ENCODE peak calls at places on chromosomes 2 and 18, in seven cellular contexts. One of them, this sample, is unnamed.

GRCh38 chr2:134668821-134669220 is 50.0 kb downstream of the TMEM163 start:
- DNase-seq in breast epithelium: no peak
- DNase-seq in endothelial cell: no peak
- DNase-seq in lung: peak
- DNase-seq in kidney: no peak
- DNase-seq in MCF 10A: no peak
- DNase-seq in heart left ventricle: no peak
- DNase-seq in this sample: peak

GRCh38 chr2:170362895-170363582 is 185.1 kb downstream of the MYO3B start:
- DNase-seq in MCF 10A: peak
- DNase-seq in breast epithelium: no peak
- DNase-seq in heart left ventricle: no peak
- DNase-seq in endothelial cell: no peak
- DNase-seq in kidney: no peak
- DNase-seq in lung: no peak
- DNase-seq in this sample: peak

GRCh38 chr2:135913726-135914365 is 37.6 kb upstream of the MCM6 start:
- DNase-seq in MCF 10A: peak
- DNase-seq in kidney: no peak
- DNase-seq in heart left ventricle: no peak
- DNase-seq in breast epithelium: no peak
- DNase-seq in lung: no peak
- DNase-seq in endothelial cell: peak
- DNase-seq in this sample: peak

GRCh38 chr2:196500686-196501431 is 138.7 kb upstream of the CCDC150 start:
- DNase-seq in heart left ventricle: no peak
- DNase-seq in MCF 10A: peak
- DNase-seq in lung: no peak
- DNase-seq in kidney: no peak
- DNase-seq in breast epithelium: no peak
- DNase-seq in endothelial cell: no peak
- DNase-seq in this sample: no peak

GRCh38 chr2:26647981-26648380 is 6.8 kb upstream of the CIB4 start:
- DNase-seq in heart left ventricle: no peak
- DNase-seq in lung: no peak
- DNase-seq in MCF 10A: no peak
- DNase-seq in kidney: no peak
- DNase-seq in endothelial cell: no peak
- DNase-seq in breast epithelium: no peak
- DNase-seq in this sample: no peak

GRCh38 chr2:190809876-190810525 is 70.6 kb upstream of the GLS start:
- DNase-seq in endothelial cell: no peak
- DNase-seq in breast epithelium: no peak
- DNase-seq in lung: no peak
- DNase-seq in kidney: no peak
- DNase-seq in MCF 10A: peak
- DNase-seq in heart left ventricle: no peak
- DNase-seq in this sample: peak

GRCh38 chr18:62118324-62118723 is 68.5 kb downstream of the PIGN start:
- DNase-seq in MCF 10A: peak
- DNase-seq in heart left ventricle: no peak
- DNase-seq in kidney: no peak
- DNase-seq in lung: no peak
- DNase-seq in endothelial cell: no peak
- DNase-seq in breast epithelium: no peak
- DNase-seq in this sample: no peak

GRCh38 chr2:10541081-10541480 is 93.0 kb upstream of the ODC1 start:
- DNase-seq in heart left ventricle: peak
- DNase-seq in kidney: no peak
- DNase-seq in breast epithelium: no peak
- DNase-seq in MCF 10A: no peak
- DNase-seq in endothelial cell: no peak
- DNase-seq in lung: no peak
- DNase-seq in this sample: no peak

GRCh38 chr2:169397697-169398096 is 35.4 kb upstream of the LRP2 start:
- DNase-seq in breast epithelium: no peak
- DNase-seq in heart left ventricle: no peak
- DNase-seq in endothelial cell: no peak
- DNase-seq in kidney: no peak
- DNase-seq in lung: no peak
- DNase-seq in MCF 10A: peak
- DNase-seq in this sample: no peak

GRCh38 chr2:54525321-54525720 is 69.2 kb downstream of the SPTBN1 start:
- DNase-seq in breast epithelium: no peak
- DNase-seq in lung: no peak
- DNase-seq in kidney: no peak
- DNase-seq in endothelial cell: no peak
- DNase-seq in heart left ventricle: no peak
- DNase-seq in MCF 10A: no peak
- DNase-seq in this sample: no peak

GRCh38 chr2:95231723-95232122 is 24.4 kb downstream of the ZNF892 start:
- DNase-seq in breast epithelium: peak
- DNase-seq in MCF 10A: peak
- DNase-seq in kidney: no peak
- DNase-seq in heart left ventricle: peak
- DNase-seq in endothelial cell: peak
- DNase-seq in lung: peak
- DNase-seq in this sample: peak

GRCh38 chr2:176110975-176111663 is 4.0 kb downstream of the HOXD11 start:
- DNase-seq in heart left ventricle: no peak
- DNase-seq in kidney: peak
- DNase-seq in MCF 10A: peak
- DNase-seq in breast epithelium: peak
- DNase-seq in endothelial cell: peak
- DNase-seq in lung: no peak
- DNase-seq in this sample: peak

GRCh38 chr18:78174737-78175136 is 804.9 kb upstream of the SALL3 start:
- DNase-seq in breast epithelium: no peak
- DNase-seq in kidney: no peak
- DNase-seq in lung: no peak
- DNase-seq in endothelial cell: no peak
- DNase-seq in heart left ventricle: no peak
- DNase-seq in MCF 10A: no peak
- DNase-seq in this sample: no peak

GRCh38 chr18:49730951-49731391 is 82.4 kb downstream of the ACAA2 start:
- DNase-seq in heart left ventricle: no peak
- DNase-seq in lung: no peak
- DNase-seq in breast epithelium: no peak
- DNase-seq in kidney: no peak
- DNase-seq in MCF 10A: no peak
- DNase-seq in endothelial cell: no peak
- DNase-seq in this sample: no peak

GRCh38 chr2:158650646-158651357 is 144.3 kb upstream of the DAPL1 start:
- DNase-seq in endothelial cell: no peak
- DNase-seq in breast epithelium: no peak
- DNase-seq in kidney: no peak
- DNase-seq in MCF 10A: no peak
- DNase-seq in lung: no peak
- DNase-seq in heart left ventricle: no peak
- DNase-seq in this sample: no peak

GRCh38 chr2:8681786-8682692 is at the start of gene ID2:
- DNase-seq in endothelial cell: peak
- DNase-seq in MCF 10A: peak
- DNase-seq in breast epithelium: peak
- DNase-seq in heart left ventricle: peak
- DNase-seq in lung: peak
- DNase-seq in kidney: peak
- DNase-seq in this sample: peak
- TF ChIP-seq CTCF in endothelial cell: no peak
- TF ChIP-seq CTCF in MCF 10A: no peak
- TF ChIP-seq CTCF in breast epithelium: no peak
- TF ChIP-seq CTCF in heart left ventricle: no peak
- TF ChIP-seq CTCF in lung: no peak
- TF ChIP-seq CTCF in kidney: no peak
- TF ChIP-seq CTCF in this sample: no peak

GRCh38 chr2:47508641-47509040 is 105.7 kb downstream of the MSH2 start:
- DNase-seq in kidney: no peak
- DNase-seq in MCF 10A: no peak
- DNase-seq in breast epithelium: no peak
- DNase-seq in lung: no peak
- DNase-seq in endothelial cell: no peak
- DNase-seq in heart left ventricle: no peak
- DNase-seq in this sample: no peak

GRCh38 chr2:47512581-47513083 is 109.7 kb downstream of the MSH2 start:
- DNase-seq in breast epithelium: no peak
- DNase-seq in endothelial cell: peak
- DNase-seq in kidney: no peak
- DNase-seq in heart left ventricle: no peak
- DNase-seq in lung: no peak
- DNase-seq in MCF 10A: peak
- DNase-seq in this sample: no peak

GRCh38 chr2:47509250-47509649 is 106.3 kb downstream of the MSH2 start:
- DNase-seq in kidney: no peak
- DNase-seq in lung: no peak
- DNase-seq in endothelial cell: no peak
- DNase-seq in heart left ventricle: no peak
- DNase-seq in MCF 10A: no peak
- DNase-seq in breast epithelium: no peak
- DNase-seq in this sample: no peak

GRCh38 chr2:47509981-47510380 is 107.0 kb downstream of the MSH2 start:
- DNase-seq in MCF 10A: no peak
- DNase-seq in heart left ventricle: no peak
- DNase-seq in kidney: no peak
- DNase-seq in lung: no peak
- DNase-seq in breast epithelium: no peak
- DNase-seq in endothelial cell: no peak
- DNase-seq in this sample: no peak

GRCh38 chr2:47510745-47511144 is 107.8 kb downstream of the MSH2 start:
- DNase-seq in endothelial cell: no peak
- DNase-seq in heart left ventricle: no peak
- DNase-seq in lung: no peak
- DNase-seq in breast epithelium: no peak
- DNase-seq in MCF 10A: no peak
- DNase-seq in kidney: no peak
- DNase-seq in this sample: no peak
- TF ChIP-seq CTCF in endothelial cell: no peak
- TF ChIP-seq CTCF in heart left ventricle: no peak
- TF ChIP-seq CTCF in lung: no peak
- TF ChIP-seq CTCF in breast epithelium: no peak
- TF ChIP-seq CTCF in MCF 10A: no peak
- TF ChIP-seq CTCF in kidney: no peak
- TF ChIP-seq CTCF in this sample: no peak

GRCh38 chr2:1654696-1655374 is 89.5 kb downstream of the PXDN start:
- DNase-seq in lung: no peak
- DNase-seq in heart left ventricle: no peak
- DNase-seq in endothelial cell: no peak
- DNase-seq in MCF 10A: peak
- DNase-seq in kidney: no peak
- DNase-seq in breast epithelium: no peak
- DNase-seq in this sample: no peak

GRCh38 chr2:1658394-1659151 is 85.7 kb downstream of the PXDN start:
- DNase-seq in endothelial cell: no peak
- DNase-seq in breast epithelium: no peak
- DNase-seq in lung: no peak
- DNase-seq in kidney: no peak
- DNase-seq in heart left ventricle: no peak
- DNase-seq in MCF 10A: no peak
- DNase-seq in this sample: no peak

GRCh38 chr2:1655461-1655860 is 88.9 kb downstream of the PXDN start:
- DNase-seq in lung: no peak
- DNase-seq in MCF 10A: no peak
- DNase-seq in endothelial cell: no peak
- DNase-seq in breast epithelium: no peak
- DNase-seq in heart left ventricle: no peak
- DNase-seq in kidney: no peak
- DNase-seq in this sample: no peak

GRCh38 chr2:1656961-1657841 is 87.1 kb downstream of the PXDN start:
- DNase-seq in lung: no peak
- DNase-seq in breast epithelium: no peak
- DNase-seq in MCF 10A: peak
- DNase-seq in kidney: no peak
- DNase-seq in endothelial cell: no peak
- DNase-seq in heart left ventricle: no peak
- DNase-seq in this sample: no peak

GRCh38 chr2:1656326-1656960 is 87.9 kb downstream of the PXDN start:
- DNase-seq in heart left ventricle: no peak
- DNase-seq in lung: no peak
- DNase-seq in breast epithelium: no peak
- DNase-seq in MCF 10A: no peak
- DNase-seq in endothelial cell: no peak
- DNase-seq in kidney: no peak
- DNase-seq in this sample: no peak
- TF ChIP-seq CTCF in heart left ventricle: no peak
- TF ChIP-seq CTCF in lung: no peak
- TF ChIP-seq CTCF in breast epithelium: no peak
- TF ChIP-seq CTCF in MCF 10A: no peak
- TF ChIP-seq CTCF in endothelial cell: no peak
- TF ChIP-seq CTCF in kidney: no peak
- TF ChIP-seq CTCF in this sample: no peak

DNA sequence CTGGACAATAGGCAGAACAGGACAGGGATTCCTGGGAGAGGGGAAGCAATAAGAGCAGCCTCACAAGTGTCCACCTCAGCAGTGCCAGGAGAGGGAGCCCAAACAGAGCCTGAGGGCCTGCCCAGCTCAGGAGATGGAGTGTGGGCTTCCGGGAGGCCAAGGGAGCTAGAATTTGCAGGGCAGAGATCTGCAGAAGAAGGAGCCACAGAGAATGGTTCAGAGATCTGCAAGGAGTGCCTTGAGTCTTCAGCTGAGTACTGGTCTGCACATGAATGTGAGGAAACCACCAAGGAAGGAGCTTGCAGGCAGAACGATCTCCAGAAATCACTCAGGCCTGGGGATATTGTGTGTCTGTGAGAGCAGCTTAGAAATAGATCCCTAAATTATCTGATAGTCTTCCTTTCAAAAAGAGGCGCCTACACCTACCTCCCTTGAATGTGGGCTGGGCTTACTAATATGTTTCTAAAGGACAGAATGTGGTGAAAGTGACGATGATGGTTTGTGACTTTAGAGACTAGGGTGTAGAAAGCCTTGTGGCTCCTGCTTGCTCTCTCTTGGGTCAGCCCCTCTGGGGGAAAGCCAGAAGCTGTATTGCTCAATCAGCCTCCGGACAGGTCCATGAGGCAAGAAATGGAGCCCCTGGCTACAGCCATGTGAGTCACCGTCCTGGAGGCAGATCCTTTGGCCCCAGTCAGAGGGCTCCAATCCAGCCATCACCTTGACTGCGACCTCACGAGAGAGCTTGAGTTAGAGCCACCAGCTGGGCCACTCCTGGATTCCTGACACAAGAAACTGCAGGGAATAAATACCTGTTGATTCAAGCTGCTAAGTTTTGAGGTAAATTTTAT is 7.6 kb upstream of the LPIN1 start:
- DNase-seq in lung: peak
- DNase-seq in endothelial cell: peak
- DNase-seq in heart left ventricle: peak
- DNase-seq in kidney: peak
- DNase-seq in MCF 10A: peak
- DNase-seq in breast epithelium: no peak
- DNase-seq in this sample: peak
- TF ChIP-seq CTCF in lung: peak
- TF ChIP-seq CTCF in endothelial cell: no peak
- TF ChIP-seq CTCF in heart left ventricle: peak
- TF ChIP-seq CTCF in kidney: peak
- TF ChIP-seq CTCF in MCF 10A: peak
- TF ChIP-seq CTCF in breast epithelium: no peak
- TF ChIP-seq CTCF in this sample: no peak

GRCh38 chr18:53864758-53865157 is 359.7 kb downstream of the MBD2 start:
- DNase-seq in lung: no peak
- DNase-seq in MCF 10A: peak
- DNase-seq in heart left ventricle: no peak
- DNase-seq in endothelial cell: no peak
- DNase-seq in kidney: no peak
- DNase-seq in breast epithelium: no peak
- DNase-seq in this sample: no peak
- TF ChIP-seq CTCF in lung: no peak
- TF ChIP-seq CTCF in MCF 10A: peak
- TF ChIP-seq CTCF in heart left ventricle: no peak
- TF ChIP-seq CTCF in endothelial cell: no peak
- TF ChIP-seq CTCF in kidney: no peak
- TF ChIP-seq CTCF in breast epithelium: no peak
- TF ChIP-seq CTCF in this sample: no peak

GRCh38 chr2:166609183-166609959 is 115.3 kb upstream of the SCN7A start:
- DNase-seq in MCF 10A: no peak
- DNase-seq in heart left ventricle: no peak
- DNase-seq in lung: no peak
- DNase-seq in breast epithelium: no peak
- DNase-seq in kidney: no peak
- DNase-seq in endothelial cell: no peak
- DNase-seq in this sample: no peak
- TF ChIP-seq CTCF in MCF 10A: no peak
- TF ChIP-seq CTCF in heart left ventricle: no peak
- TF ChIP-seq CTCF in lung: no peak
- TF ChIP-seq CTCF in breast epithelium: no peak
- TF ChIP-seq CTCF in kidney: no peak
- TF ChIP-seq CTCF in endothelial cell: no peak
- TF ChIP-seq CTCF in this sample: no peak